ENCODE peak calls at places on chromosome 10, in five cellular contexts. A is GM12878, M is K562, V is H1, Q is HepG2. Z is an unnamed sample. For H4K20me1, the result is how much of the 10 kb centered on the place peaks cover.

GRCh38 chr10:87674963-87675362 is 15.3 kb downstream of the PAPSS2 start:
- DNase-seq in A (no peak), M (no peak), V (no peak), Q (no peak), Z (no peak)

GRCh38 chr10:121800831-121801230 is 127.0 kb downstream of the ATE1 start:
- DNase-seq in A (no peak), M (no peak), V (no peak), Q (no peak), Z (no peak)

GRCh38 chr10:132986576-132986975 is 44.2 kb upstream of the CFAP46 start:
- DNase-seq in A (no peak), M (no peak), V (no peak), Q (no peak), Z (no peak)

GRCh38 chr10:53140516-53140915 is 367.9 kb upstream of the MBL2 start:
- DNase-seq in A (no peak), M (no peak), V (no peak), Q (no peak), Z (no peak)

GRCh38 chr10:129023057-129023456 is 444.0 kb upstream of the MGMT start:
- DNase-seq in A (no peak), M (no peak), V (no peak), Q (no peak), Z (no peak)

GRCh38 chr10:34628174-34628802 is 186.8 kb downstream of the PARD3 start:
- DNase-seq in A (no peak), M (peak), V (no peak), Q (peak), Z (no peak)

GRCh38 chr10:105743343-105744056 is 1102.4 kb downstream of the SORCS3 start:
- DNase-seq in A (no peak), M (no peak), V (no peak), Q (no peak), Z (no peak)

GRCh38 chr10:93746844-93747284 is 10.9 kb upstream of the LGI1 start:
- DNase-seq in A (no peak), M (peak), V (peak), Q (peak), Z (peak)

GRCh38 chr10:79001082-79001885 is 67.5 kb upstream of the ZMIZ1 start:
- DNase-seq in A (no peak), M (no peak), V (no peak), Q (no peak), Z (no peak)

GRCh38 chr10:70652761-70653657 is 19.3 kb upstream of the ADAMTS14 start:
- DNase-seq in A (no peak), M (peak), V (no peak), Q (no peak), Z (no peak)

GRCh38 chr10:96721207-96721572 is 876 bp upstream of the PIK3AP1 start:
- DNase-seq in A (no peak), M (no peak), V (no peak), Q (no peak), Z (no peak)

GRCh38 chr10:129344103-129344502 is 122.9 kb upstream of the MGMT start:
- DNase-seq in A (no peak), M (no peak), V (no peak), Q (no peak), Z (no peak)

GRCh38 chr10:17049195-17049594 is 80.4 kb downstream of the CUBN start:
- DNase-seq in A (no peak), M (peak), V (no peak), Q (no peak), Z (no peak)

GRCh38 chr10:75772153-75772887 is 340.9 kb downstream of the LRMDA start:
- DNase-seq in A (no peak), M (no peak), V (no peak), Q (no peak), Z (no peak)

GRCh38 chr10:76432274-76433012 is 1001.0 kb downstream of the LRMDA start:
- DNase-seq in A (no peak), M (no peak), V (no peak), Q (no peak), Z (no peak)

GRCh38 chr10:30827531-30828120 is 198.1 kb upstream of the LYZL2 start:
- DNase-seq in A (no peak), M (no peak), V (no peak), Q (no peak), Z (no peak)

GRCh38 chr10:56547163-56547562 is 186.1 kb upstream of the ZWINT start:
- DNase-seq in A (no peak), M (no peak), V (no peak), Q (no peak), Z (no peak)

GRCh38 chr10:94023909-94024308 is 30.2 kb downstream of the PLCE1 start:
- DNase-seq in A (no peak), M (no peak), V (no peak), Q (no peak), Z (no peak)

GRCh38 chr10:613217-613616 is 76.3 kb downstream of the DIP2C start:
- DNase-seq in A (no peak), M (no peak), V (no peak), Q (no peak), Z (peak)

GRCh38 chr10:84176836-84177474 is 3.4 kb downstream of the GPR15LG start:
- DNase-seq in A (no peak), M (no peak), V (peak), Q (no peak), Z (no peak)

GRCh38 chr10:15719062-15719898 is 442 bp downstream of the ITGA8 start:
- DNase-seq in A (no peak), M (no peak), V (peak), Q (no peak), Z (no peak)

GRCh38 chr10:104581884-104582603 is 59.0 kb upstream of the SORCS3 start:
- DNase-seq in A (no peak), M (no peak), V (no peak), Q (no peak), Z (no peak)

GRCh38 chr10:58266003-58266825 is 1.5 kb downstream of the IPMK start:
- DNase-seq in A (no peak), M (peak), V (no peak), Q (peak), Z (no peak)

GRCh38 chr10:132575320-132576201 is 38.0 kb downstream of the INPP5A start:
- DNase-seq in A (peak), M (no peak), V (no peak), Q (no peak), Z (no peak)

GRCh38 chr10:125514206-125515162 is 168.5 kb downstream of the TEX36 start:
- DNase-seq in A (no peak), M (no peak), V (no peak), Q (no peak), Z (no peak)

GRCh38 chr10:3785849-3786290 is 861 bp upstream of the KLF6 start:
- DNase-seq in A (no peak), M (peak), V (peak), Q (no peak), Z (no peak)

GRCh38 chr10:22503315-22504090 is 158.2 kb downstream of the SPAG6 start:
- DNase-seq in A (no peak), M (peak), V (no peak), Q (no peak), Z (no peak)

GRCh38 chr10:6165221-6165725 is 37.5 kb upstream of the PFKFB3 start:
- DNase-seq in A (no peak), M (no peak), V (no peak), Q (no peak), Z (no peak)
- H4K20me1 ChIP-seq in A (under half), M (under half), V (under half), Q (under half), Z (under half)

DNA sequence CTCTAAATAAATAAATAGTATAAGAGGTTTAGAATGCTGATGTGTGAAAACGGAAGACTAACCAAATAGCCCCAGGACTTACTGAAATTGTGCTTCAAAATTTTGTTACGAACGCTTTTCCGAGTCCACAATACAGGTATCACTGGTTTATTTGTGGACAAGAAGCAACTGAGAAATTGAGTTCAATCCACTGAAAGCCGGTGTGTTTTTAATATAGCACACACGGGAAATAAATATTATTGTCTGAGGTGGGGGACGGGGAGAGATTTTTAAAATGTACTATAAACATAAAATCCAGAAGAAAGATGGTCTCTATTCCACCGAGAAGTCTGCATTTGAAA is 598 bp downstream of the SLC16A12 start:
- DNase-seq in A (no peak), M (no peak), V (no peak), Q (no peak), Z (no peak)
- TF ChIP-seq EZH2 in A (no peak), M (no peak), V (no peak), Q (no peak), Z (no peak)

DNA sequence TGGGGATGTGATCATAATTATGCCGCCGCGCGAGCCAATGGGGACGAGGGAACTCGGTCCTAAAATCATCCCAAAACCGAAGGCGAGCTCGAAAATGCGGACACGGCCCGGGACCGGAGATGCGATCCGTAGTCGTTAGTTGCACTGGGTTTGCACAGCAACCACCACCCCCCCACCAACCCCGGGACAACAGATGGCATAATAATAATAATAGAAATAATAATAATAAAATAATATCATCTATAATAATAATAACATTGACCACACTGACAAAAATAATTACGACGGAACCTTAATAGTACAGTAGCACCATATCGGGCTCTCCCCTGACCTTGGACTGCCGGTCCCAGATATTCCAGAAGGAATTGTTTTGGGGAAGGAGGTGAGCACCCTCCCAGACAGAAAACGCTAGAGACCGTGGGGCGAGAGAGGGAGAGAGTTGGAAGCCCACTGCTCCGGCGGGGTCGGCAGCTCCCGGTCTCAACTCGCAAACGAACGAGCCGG is 1.1 kb upstream of the EMX2 start:
- DNase-seq in A (no peak), M (no peak), V (no peak), Q (no peak), Z (no peak)
- TF ChIP-seq RAD21 in A (no peak), M (no peak), V (no peak), Q (no peak), Z (no peak)

DNA sequence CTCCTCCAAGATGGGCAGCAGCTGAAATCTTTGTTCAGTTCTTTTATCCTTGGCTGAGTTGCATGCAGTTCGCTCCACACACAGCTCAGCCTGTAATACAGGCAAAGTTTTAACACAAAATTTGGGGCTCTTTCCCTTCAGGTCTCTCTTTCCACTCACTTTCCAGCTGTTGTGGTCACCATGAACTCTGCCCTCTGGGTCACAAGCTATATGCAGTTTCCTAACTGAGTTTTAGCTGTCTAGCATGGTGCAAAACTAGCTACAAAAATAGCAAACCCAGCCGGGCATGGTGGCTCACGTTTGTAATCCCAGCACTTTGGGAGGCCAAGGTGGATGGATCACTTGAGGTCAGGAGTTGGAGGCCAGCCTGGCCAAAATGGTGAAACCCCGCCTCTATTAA is 53.2 kb downstream of the ABI1 start:
- DNase-seq in A (no peak), M (no peak), V (no peak), Q (no peak), Z (no peak)
- H4K20me1 ChIP-seq in A (under half), M (under half), V (under half), Q (under half), Z (under half)

GRCh38 chr10:100746413-100746931 is 1.1 kb downstream of the PAX2 start:
- DNase-seq in A (no peak), M (no peak), V (no peak), Q (no peak), Z (no peak)

GRCh38 chr10:100744980-100745881 is at the start of gene PAX2:
- DNase-seq in A (no peak), M (no peak), V (peak), Q (no peak), Z (peak)

GRCh38 chr10:100744136-100744979 is 1.0 kb upstream of the PAX2 start:
- DNase-seq in A (no peak), M (no peak), V (peak), Q (no peak), Z (no peak)

GRCh38 chr10:100747061-100747825 is 1.9 kb downstream of the PAX2 start:
- DNase-seq in A (no peak), M (no peak), V (no peak), Q (no peak), Z (no peak)

GRCh38 chr10:100745882-100746412 is 565 bp downstream of the PAX2 start:
- DNase-seq in A (no peak), M (no peak), V (peak), Q (no peak), Z (no peak)
- TF ChIP-seq EZH2 in A (no peak), M (no peak), V (no peak), Q (peak), Z (no peak)

GRCh38 chr10:61903184-61903990 is 1.9 kb downstream of the ARID5B start:
- DNase-seq in A (peak), M (peak), V (peak), Q (peak), Z (peak)

GRCh38 chr10:61901829-61902447 is 439 bp downstream of the ARID5B start:
- DNase-seq in A (no peak), M (peak), V (peak), Q (no peak), Z (no peak)

GRCh38 chr10:61900829-61901783 is at the start of gene ARID5B:
- DNase-seq in A (no peak), M (peak), V (peak), Q (peak), Z (peak)

GRCh38 chr10:61903991-61904350 is 2.5 kb downstream of the ARID5B start:
- DNase-seq in A (no peak), M (no peak), V (no peak), Q (no peak), Z (no peak)

GRCh38 chr10:61902448-61903183 is 1.1 kb downstream of the ARID5B start:
- DNase-seq in A (no peak), M (peak), V (no peak), Q (peak), Z (peak)
- TF ChIP-seq RAD21 in A (peak), M (peak), V (peak), Q (no peak), Z (peak)

GRCh38 chr10:101238732-101239105 is 9.5 kb upstream of the LBX1 start:
- DNase-seq in A (no peak), M (peak), V (no peak), Q (no peak), Z (peak)
- H4K20me1 ChIP-seq in A (under half), M (under half), V (under half), Q (under half), Z (under half)

DNA sequence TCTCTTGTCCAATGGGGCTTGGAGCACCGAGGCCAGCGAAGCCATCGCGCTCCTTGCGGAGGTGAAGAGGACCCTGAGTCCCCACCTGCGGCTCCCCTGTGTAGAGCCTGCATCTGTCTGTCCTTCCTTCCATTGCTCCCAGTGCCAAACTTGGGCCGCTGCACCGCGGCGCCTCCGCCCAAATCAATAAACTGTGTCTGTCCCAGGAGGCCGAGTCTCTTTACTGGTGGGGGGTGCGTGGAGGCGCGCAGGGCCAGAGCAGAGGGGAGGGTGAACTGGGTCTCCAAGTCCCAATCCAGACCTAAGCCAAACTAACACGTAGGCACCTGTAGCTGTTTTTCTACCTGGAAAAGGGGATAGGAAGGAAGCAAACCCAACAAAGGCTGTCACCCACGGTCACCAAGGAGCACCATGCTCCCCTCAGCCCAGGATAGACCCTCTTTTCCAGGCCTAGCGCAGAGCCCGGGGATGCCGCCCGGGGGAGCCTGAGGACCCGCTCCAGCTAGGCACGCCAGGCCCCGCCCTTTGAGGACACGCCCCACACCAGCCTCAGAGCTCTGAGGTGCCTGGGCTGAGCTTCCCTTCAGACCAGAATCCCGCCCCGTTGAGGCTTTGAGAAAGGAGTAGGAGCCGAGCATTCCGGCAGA is 1.2 kb upstream of the CHAT start:
- DNase-seq in A (no peak), M (peak), V (peak), Q (peak), Z (no peak)
- TF ChIP-seq EZH2 in A (no peak), M (no peak), V (no peak), Q (no peak), Z (no peak)

Z was measured in HCT116.